ENCODE peak calls at places on chromosome 12, in six cellular contexts. G is transverse colon; V is CD8-positive, alpha-beta memory T cell; E is CD4-positive, CD25-positive, alpha-beta regulatory T cell; I is kidney; O is fibroblast of lung. X is an unnamed sample.

GRCh38 chr12:24778486-24779304 is 170.2 kb downstream of the BCAT1 start:
- DNase-seq in G (no peak), V (no peak), E (no peak), I (no peak), O (peak; percentile 48), X (peak; percentile 77)

GRCh38 chr12:77325505-77325904 is 260.1 kb upstream of the E2F7 start:
- DNase-seq in G (no peak), V (no peak), E (no peak), I (no peak), O (no peak), X (no peak)

GRCh38 chr12:93379432-93380308 is 1.9 kb downstream of the NUDT4 start:
- DNase-seq in G (no peak), V (no peak), E (no peak), I (no peak), O (peak; percentile 22), X (peak; percentile 47)

GRCh38 chr12:105368047-105368646 is 37.7 kb downstream of the C12orf75 start:
- DNase-seq in G (no peak), V (no peak), E (no peak), I (no peak), O (no peak), X (no peak)

GRCh38 chr12:65618574-65618973 is 205.7 kb upstream of the HMGA2 start:
- DNase-seq in G (no peak), V (no peak), E (no peak), I (no peak), O (no peak), X (no peak)

GRCh38 chr12:72226510-72226909 is 45.7 kb upstream of the TRHDE start:
- DNase-seq in G (no peak), V (no peak), E (no peak), I (no peak), O (no peak), X (no peak)

GRCh38 chr12:47884501-47884900 is 20.3 kb downstream of the VDR start:
- DNase-seq in G (no peak), V (no peak), E (no peak), I (no peak), O (no peak), X (no peak)

GRCh38 chr12:78963439-78964222 is 99.1 kb downstream of the SYT1 start:
- DNase-seq in G (no peak), V (no peak), E (no peak), I (no peak), O (peak; percentile 75), X (no peak)

GRCh38 chr12:43749016-43749415 is 9.6 kb downstream of the PUS7L start:
- DNase-seq in G (no peak), V (no peak), E (no peak), I (no peak), O (no peak), X (no peak)

GRCh38 chr12:59084758-59085383 is 164.6 kb upstream of the LRIG3 start:
- DNase-seq in G (no peak), V (no peak), E (no peak), I (peak; percentile 38), O (peak; percentile 92), X (no peak)

GRCh38 chr12:102479099-102479887 is 1.1 kb downstream of the IGF1 start:
- DNase-seq in G (peak; percentile 25), V (no peak), E (no peak), I (no peak), O (no peak), X (no peak)

GRCh38 chr12:26273811-26274210 is 78.4 kb downstream of the SSPN start:
- DNase-seq in G (no peak), V (no peak), E (no peak), I (peak; percentile 66), O (no peak), X (no peak)

GRCh38 chr12:770474-770873 is 18.1 kb downstream of the WNK1 start:
- DNase-seq in G (no peak), V (no peak), E (no peak), I (no peak), O (peak; percentile 38), X (no peak)

GRCh38 chr12:774051-774614 is 21.8 kb downstream of the WNK1 start:
- DNase-seq in G (no peak), V (no peak), E (no peak), I (no peak), O (no peak), X (peak; percentile 31)

GRCh38 chr12:768434-768833 is 16.1 kb downstream of the WNK1 start:
- DNase-seq in G (no peak), V (no peak), E (no peak), I (no peak), O (no peak), X (no peak)

GRCh38 chr12:777550-778047 is 25.2 kb downstream of the WNK1 start:
- DNase-seq in G (no peak), V (no peak), E (no peak), I (no peak), O (no peak), X (no peak)

GRCh38 chr12:772056-772697 is 19.8 kb downstream of the WNK1 start:
- DNase-seq in G (no peak), V (no peak), E (no peak), I (no peak), O (no peak), X (no peak)
- H3K4me1 ChIP-seq in G (peaks cover 34% of the 10 kb centered on the region), V (peaks cover 74% of the 10 kb centered on the region), E (peaks cover 75% of the 10 kb centered on the region), I (no peaks in the 10 kb centered on the region), O (peaks cover 2% of the 10 kb centered on the region), X (peaks cover 80% of the 10 kb centered on the region)

DNA sequence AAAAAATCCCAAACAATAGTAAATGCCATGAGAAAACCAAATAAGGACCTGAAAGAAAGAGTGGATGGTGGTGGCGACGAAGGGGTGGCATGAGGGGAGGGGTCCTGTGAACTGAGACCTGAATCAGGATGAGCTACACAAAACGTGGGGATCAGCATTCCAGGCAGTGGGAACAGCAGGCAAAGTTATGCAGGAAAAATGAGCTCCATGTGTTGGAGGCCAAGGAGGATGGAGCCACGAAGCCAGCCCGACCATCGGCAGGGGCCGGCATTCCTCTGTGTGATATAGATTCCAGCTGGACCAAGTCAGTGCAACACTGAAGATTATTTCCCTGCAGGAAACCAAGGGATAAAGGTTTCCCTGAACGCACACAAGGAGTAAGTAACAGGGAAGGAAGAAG is 7.1 kb downstream of the ADGRD1 start:
- DNase-seq in G (no peak), V (no peak), E (no peak), I (no peak), O (no peak), X (no peak)
- H3K4me3 ChIP-seq in G (no peak overlapping the region), V (no peak overlapping the region), E (no peak overlapping the region), I (no peak overlapping the region), O (no peak overlapping the region), X (no peak overlapping the region)

GRCh38 chr12:116200812-116201211 is 76.7 kb downstream of the MED13L start:
- DNase-seq in G (no peak), V (no peak), E (no peak), I (no peak), O (peak; percentile 55), X (no peak)
- H3K4me1 ChIP-seq in G (peaks cover 37% of the 10 kb centered on the region), V (peaks cover 11% of the 10 kb centered on the region), E (peaks cover 5% of the 10 kb centered on the region), I (no peaks in the 10 kb centered on the region), O (peaks cover 4% of the 10 kb centered on the region), X (no peaks in the 10 kb centered on the region)

DNA sequence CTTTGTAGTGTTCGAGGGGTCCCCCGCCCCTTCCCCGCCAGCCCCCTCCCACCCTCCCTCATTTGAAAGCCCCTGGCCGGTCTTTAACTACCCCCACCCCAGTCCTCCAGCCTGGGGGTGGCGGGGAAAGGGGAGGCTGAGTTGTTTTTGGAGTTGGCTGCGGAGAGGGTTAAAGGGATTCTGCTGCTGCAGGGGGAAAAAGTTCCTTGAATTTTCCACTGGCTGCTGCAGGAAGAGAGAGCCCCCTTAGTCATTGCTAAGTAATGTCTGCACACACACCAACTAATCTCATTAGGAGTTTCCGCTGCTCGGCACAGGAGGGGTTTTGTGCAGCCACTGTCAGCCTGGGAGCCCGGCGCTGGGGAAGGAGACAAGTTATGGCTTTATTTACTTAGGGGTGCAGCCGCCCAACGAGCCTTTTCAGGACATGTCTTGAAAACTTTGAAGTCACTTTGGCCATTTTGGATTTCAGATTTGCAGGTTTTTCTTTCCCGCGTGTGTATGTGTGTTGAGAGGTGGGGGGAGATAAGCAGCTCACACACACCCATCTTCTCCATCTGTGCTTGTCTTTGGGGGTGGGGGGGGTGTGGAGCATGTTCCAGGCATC is 1.8 kb downstream of the ELK3 start:
- DNase-seq in G (peak; percentile 26), V (peak; percentile 25), E (peak; percentile 34), I (peak; percentile 77), O (peak; percentile 89), X (no peak)
- H3K4me3 ChIP-seq in G (peak overlapping the region; percentile 77), V (peak overlapping the region; percentile 40), E (peak overlapping the region; percentile 92), I (peak overlapping the region; percentile 78), O (peak overlapping the region; percentile 94), X (peak overlapping the region; percentile 43)

DNA sequence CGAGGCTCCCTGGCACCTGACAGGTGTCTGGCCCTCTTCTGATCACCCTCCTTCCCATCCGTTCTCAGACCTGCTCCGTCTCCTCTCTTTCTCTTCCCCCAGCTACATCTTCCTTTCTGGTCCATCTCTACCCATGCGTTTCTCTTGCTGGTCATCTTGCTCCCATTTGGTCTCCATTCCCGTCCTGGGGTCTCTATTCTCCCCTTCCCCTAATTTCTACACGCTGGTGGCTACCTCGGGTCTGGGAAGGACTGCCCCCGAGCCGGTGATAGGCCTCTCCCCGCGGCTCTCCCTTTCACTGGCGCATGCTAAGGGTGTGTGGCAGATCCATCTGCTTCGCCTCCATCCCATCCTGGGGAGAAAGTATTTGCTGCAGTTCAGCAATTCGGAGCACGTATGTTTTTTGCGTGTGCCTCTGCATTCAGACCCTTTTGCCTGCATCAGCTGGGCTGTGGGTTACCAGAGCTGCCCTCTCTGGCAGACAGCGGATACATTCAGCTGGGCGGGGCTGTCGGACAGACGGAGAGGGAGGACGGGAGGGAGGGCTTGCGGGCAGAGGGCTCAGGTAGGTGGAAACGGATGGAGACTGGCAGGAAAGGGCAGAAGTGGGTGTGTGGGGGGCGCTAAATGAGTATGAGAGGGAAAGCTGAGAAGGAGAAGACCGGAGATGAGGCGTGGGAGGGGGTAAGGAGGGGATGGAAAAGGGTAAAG is 775 bp downstream of the CLSTN3 start:
- DNase-seq in G (peak; percentile 64), V (peak; percentile 51), E (peak; percentile 41), I (peak; percentile 90), O (peak; percentile 59), X (peak; percentile 75)
- H3K4me1 ChIP-seq in G (peaks cover 24% of the 10 kb centered on the region), V (peaks cover 17% of the 10 kb centered on the region), E (peaks cover 23% of the 10 kb centered on the region), I (no peaks in the 10 kb centered on the region), O (peaks cover 5% of the 10 kb centered on the region), X (peaks cover 21% of the 10 kb centered on the region)

DNA sequence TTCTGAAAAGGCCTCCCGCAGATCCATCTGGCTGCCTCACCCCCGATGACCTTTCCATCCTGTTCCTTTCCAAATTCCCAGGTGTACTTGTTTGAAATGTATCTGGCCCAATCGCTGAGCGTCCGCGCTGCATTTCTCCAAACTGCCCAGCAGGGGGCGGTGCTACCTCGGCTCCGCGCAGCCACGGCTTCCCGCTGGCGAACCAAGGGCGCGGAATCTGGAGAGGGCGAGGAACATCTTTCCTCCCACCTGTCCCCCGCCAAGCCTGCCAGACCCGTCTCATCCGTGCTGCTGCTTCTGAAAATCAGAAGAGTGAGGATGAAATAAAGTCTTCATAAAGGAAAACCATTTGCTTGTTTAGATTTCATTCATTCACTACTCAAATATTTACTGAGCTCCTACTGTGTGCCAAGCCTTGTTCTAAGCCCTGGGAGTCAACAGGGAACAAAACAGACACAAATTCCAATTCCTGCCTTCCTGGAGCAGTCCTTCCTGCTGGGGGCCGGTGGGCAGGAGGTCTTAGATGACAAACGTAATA is 16.8 kb upstream of the MYL2 start:
- DNase-seq in G (peak; percentile 50), V (peak; percentile 30), E (peak; percentile 15), I (peak; percentile 78), O (peak; percentile 20), X (peak; percentile 77)
- H3K4me3 ChIP-seq in G (no peak overlapping the region), V (no peak overlapping the region), E (no peak overlapping the region), I (no peak overlapping the region), O (no peak overlapping the region), X (no peak overlapping the region)